ENCODE peak calls at places on chromosomes 12 and 14, in six cellular contexts. One of them, this sample, is unnamed.

GRCh38 chr14:23401331-23401730 is 6.7 kb downstream of the MYH6 start:
- DNase-seq in Daoy: no peak
- DNase-seq in GM18507: no peak
- DNase-seq in GM10248: no peak
- DNase-seq in cardiac fibroblast: no peak
- DNase-seq in stimulated activated CD4-positive, alpha-beta T cell treated with anti-CD3 and anti-CD28 coated beads, Interleukin-2, amount 100 ng/mL, for 48 hours: no peak
- DNase-seq in this sample: no peak

GRCh38 chr14:42214981-42215491 is 608.4 kb downstream of the LRFN5 start:
- DNase-seq in Daoy: peak; percentile 94
- DNase-seq in GM18507: no peak
- DNase-seq in GM10248: no peak
- DNase-seq in cardiac fibroblast: peak; percentile 90
- DNase-seq in stimulated activated CD4-positive, alpha-beta T cell treated with anti-CD3 and anti-CD28 coated beads, Interleukin-2, amount 100 ng/mL, for 48 hours: no peak
- DNase-seq in this sample: peak; percentile 60

GRCh38 chr12:104011265-104011664 is 38.7 kb downstream of the GLT8D2 start:
- DNase-seq in Daoy: peak; percentile 88
- DNase-seq in GM18507: no peak
- DNase-seq in GM10248: no peak
- DNase-seq in cardiac fibroblast: peak; percentile 97
- DNase-seq in stimulated activated CD4-positive, alpha-beta T cell treated with anti-CD3 and anti-CD28 coated beads, Interleukin-2, amount 100 ng/mL, for 48 hours: no peak
- DNase-seq in this sample: peak; percentile 67

GRCh38 chr12:59041241-59042121 is 121.2 kb upstream of the LRIG3 start:
- DNase-seq in Daoy: peak; percentile 87
- DNase-seq in GM18507: no peak
- DNase-seq in GM10248: no peak
- DNase-seq in cardiac fibroblast: peak; percentile 96
- DNase-seq in stimulated activated CD4-positive, alpha-beta T cell treated with anti-CD3 and anti-CD28 coated beads, Interleukin-2, amount 100 ng/mL, for 48 hours: no peak
- DNase-seq in this sample: peak; percentile 93

GRCh38 chr12:54239568-54239967 is 40.4 kb downstream of the CBX5 start:
- DNase-seq in Daoy: no peak
- DNase-seq in GM18507: no peak
- DNase-seq in GM10248: no peak
- DNase-seq in cardiac fibroblast: no peak
- DNase-seq in stimulated activated CD4-positive, alpha-beta T cell treated with anti-CD3 and anti-CD28 coated beads, Interleukin-2, amount 100 ng/mL, for 48 hours: no peak
- DNase-seq in this sample: no peak

GRCh38 chr12:93163260-93164036 is 214.3 kb upstream of the NUDT4 start:
- DNase-seq in Daoy: no peak
- DNase-seq in GM18507: no peak
- DNase-seq in GM10248: no peak
- DNase-seq in cardiac fibroblast: peak; percentile 72
- DNase-seq in stimulated activated CD4-positive, alpha-beta T cell treated with anti-CD3 and anti-CD28 coated beads, Interleukin-2, amount 100 ng/mL, for 48 hours: no peak
- DNase-seq in this sample: no peak

GRCh38 chr12:132084681-132085635 is 59.2 kb downstream of the DDX51 start:
- DNase-seq in Daoy: peak; percentile 57
- DNase-seq in GM18507: peak; percentile 50
- DNase-seq in GM10248: peak; percentile 79
- DNase-seq in cardiac fibroblast: peak; percentile 52
- DNase-seq in stimulated activated CD4-positive, alpha-beta T cell treated with anti-CD3 and anti-CD28 coated beads, Interleukin-2, amount 100 ng/mL, for 48 hours: peak; percentile 26
- DNase-seq in this sample: peak; percentile 89

GRCh38 chr12:85191-85666 is 18.7 kb downstream of the IQSEC3 start:
- DNase-seq in Daoy: no peak
- DNase-seq in GM18507: no peak
- DNase-seq in GM10248: no peak
- DNase-seq in cardiac fibroblast: no peak
- DNase-seq in stimulated activated CD4-positive, alpha-beta T cell treated with anti-CD3 and anti-CD28 coated beads, Interleukin-2, amount 100 ng/mL, for 48 hours: no peak
- DNase-seq in this sample: no peak

GRCh38 chr12:88743946-88744685 is 163.8 kb upstream of the KITLG start:
- DNase-seq in Daoy: no peak
- DNase-seq in GM18507: no peak
- DNase-seq in GM10248: no peak
- DNase-seq in cardiac fibroblast: peak; percentile 6
- DNase-seq in stimulated activated CD4-positive, alpha-beta T cell treated with anti-CD3 and anti-CD28 coated beads, Interleukin-2, amount 100 ng/mL, for 48 hours: no peak
- DNase-seq in this sample: peak; percentile 62

GRCh38 chr14:99612065-99612736 is 8.2 kb upstream of the CCDC85C start:
- DNase-seq in Daoy: no peak
- DNase-seq in GM18507: no peak
- DNase-seq in GM10248: no peak
- DNase-seq in cardiac fibroblast: no peak
- DNase-seq in stimulated activated CD4-positive, alpha-beta T cell treated with anti-CD3 and anti-CD28 coated beads, Interleukin-2, amount 100 ng/mL, for 48 hours: no peak
- DNase-seq in this sample: no peak

GRCh38 chr14:23215421-23215820 is 22.3 kb upstream of the RNF212B start:
- DNase-seq in Daoy: no peak
- DNase-seq in GM18507: no peak
- DNase-seq in GM10248: no peak
- DNase-seq in cardiac fibroblast: no peak
- DNase-seq in stimulated activated CD4-positive, alpha-beta T cell treated with anti-CD3 and anti-CD28 coated beads, Interleukin-2, amount 100 ng/mL, for 48 hours: no peak
- DNase-seq in this sample: no peak

GRCh38 chr14:104872469-104873341 is 7.6 kb downstream of the CEP170B start:
- DNase-seq in Daoy: peak; percentile 64
- DNase-seq in GM18507: no peak
- DNase-seq in GM10248: no peak
- DNase-seq in cardiac fibroblast: peak; percentile 22
- DNase-seq in stimulated activated CD4-positive, alpha-beta T cell treated with anti-CD3 and anti-CD28 coated beads, Interleukin-2, amount 100 ng/mL, for 48 hours: no peak
- DNase-seq in this sample: peak; percentile 63

GRCh38 chr14:85317491-85318021 is 212.4 kb upstream of the FLRT2 start:
- DNase-seq in Daoy: no peak
- DNase-seq in GM18507: no peak
- DNase-seq in GM10248: no peak
- DNase-seq in cardiac fibroblast: no peak
- DNase-seq in stimulated activated CD4-positive, alpha-beta T cell treated with anti-CD3 and anti-CD28 coated beads, Interleukin-2, amount 100 ng/mL, for 48 hours: no peak
- DNase-seq in this sample: no peak

GRCh38 chr12:126967152-126967551 is 1299.8 kb upstream of the TMEM132C start:
- DNase-seq in Daoy: no peak
- DNase-seq in GM18507: no peak
- DNase-seq in GM10248: no peak
- DNase-seq in cardiac fibroblast: no peak
- DNase-seq in stimulated activated CD4-positive, alpha-beta T cell treated with anti-CD3 and anti-CD28 coated beads, Interleukin-2, amount 100 ng/mL, for 48 hours: no peak
- DNase-seq in this sample: no peak

GRCh38 chr12:98709022-98709421 is 63.9 kb downstream of the APAF1 start:
- DNase-seq in Daoy: no peak
- DNase-seq in GM18507: no peak
- DNase-seq in GM10248: no peak
- DNase-seq in cardiac fibroblast: no peak
- DNase-seq in stimulated activated CD4-positive, alpha-beta T cell treated with anti-CD3 and anti-CD28 coated beads, Interleukin-2, amount 100 ng/mL, for 48 hours: no peak
- DNase-seq in this sample: no peak

GRCh38 chr14:69574266-69574953 is at the start of gene CCDC177:
- DNase-seq in Daoy: peak; percentile 75
- DNase-seq in GM18507: peak; percentile 62
- DNase-seq in GM10248: peak; percentile 83
- DNase-seq in cardiac fibroblast: peak; percentile 64
- DNase-seq in stimulated activated CD4-positive, alpha-beta T cell treated with anti-CD3 and anti-CD28 coated beads, Interleukin-2, amount 100 ng/mL, for 48 hours: peak; percentile 75
- DNase-seq in this sample: peak; percentile 39

GRCh38 chr12:68808388-68809189 is 612 bp downstream of the MDM2 start:
- DNase-seq in Daoy: peak; percentile 87
- DNase-seq in GM18507: peak; percentile 56
- DNase-seq in GM10248: peak; percentile 82
- DNase-seq in cardiac fibroblast: peak; percentile 96
- DNase-seq in stimulated activated CD4-positive, alpha-beta T cell treated with anti-CD3 and anti-CD28 coated beads, Interleukin-2, amount 100 ng/mL, for 48 hours: peak; percentile 58
- DNase-seq in this sample: peak; percentile 93

GRCh38 chr14:63435838-63436237 is 107.3 kb downstream of the PPP2R5E start:
- DNase-seq in Daoy: no peak
- DNase-seq in GM18507: no peak
- DNase-seq in GM10248: no peak
- DNase-seq in cardiac fibroblast: peak; percentile 73
- DNase-seq in stimulated activated CD4-positive, alpha-beta T cell treated with anti-CD3 and anti-CD28 coated beads, Interleukin-2, amount 100 ng/mL, for 48 hours: no peak
- DNase-seq in this sample: peak; percentile 91

GRCh38 chr12:124758266-124759200 is 105.1 kb downstream of the SCARB1 start:
- DNase-seq in Daoy: no peak
- DNase-seq in GM18507: no peak
- DNase-seq in GM10248: no peak
- DNase-seq in cardiac fibroblast: no peak
- DNase-seq in stimulated activated CD4-positive, alpha-beta T cell treated with anti-CD3 and anti-CD28 coated beads, Interleukin-2, amount 100 ng/mL, for 48 hours: no peak
- DNase-seq in this sample: no peak

GRCh38 chr12:48779869-48780268 is 9.0 kb downstream of the ADCY6 start:
- DNase-seq in Daoy: peak; percentile 41
- DNase-seq in GM18507: no peak
- DNase-seq in GM10248: no peak
- DNase-seq in cardiac fibroblast: peak; percentile 81
- DNase-seq in stimulated activated CD4-positive, alpha-beta T cell treated with anti-CD3 and anti-CD28 coated beads, Interleukin-2, amount 100 ng/mL, for 48 hours: no peak
- DNase-seq in this sample: peak; percentile 60

GRCh38 chr14:65373011-65373670 is 39.4 kb upstream of the FUT8 start:
- DNase-seq in Daoy: no peak
- DNase-seq in GM18507: no peak
- DNase-seq in GM10248: no peak
- DNase-seq in cardiac fibroblast: no peak
- DNase-seq in stimulated activated CD4-positive, alpha-beta T cell treated with anti-CD3 and anti-CD28 coated beads, Interleukin-2, amount 100 ng/mL, for 48 hours: no peak
- DNase-seq in this sample: no peak

GRCh38 chr14:23441076-23441475 is 5.6 kb upstream of the MYH7 start:
- DNase-seq in Daoy: peak; percentile 27
- DNase-seq in GM18507: no peak
- DNase-seq in GM10248: no peak
- DNase-seq in cardiac fibroblast: peak; percentile 22
- DNase-seq in stimulated activated CD4-positive, alpha-beta T cell treated with anti-CD3 and anti-CD28 coated beads, Interleukin-2, amount 100 ng/mL, for 48 hours: no peak
- DNase-seq in this sample: no peak

GRCh38 chr12:70221626-70222025 is 21.6 kb upstream of the CNOT2 start:
- DNase-seq in Daoy: no peak
- DNase-seq in GM18507: no peak
- DNase-seq in GM10248: no peak
- DNase-seq in cardiac fibroblast: no peak
- DNase-seq in stimulated activated CD4-positive, alpha-beta T cell treated with anti-CD3 and anti-CD28 coated beads, Interleukin-2, amount 100 ng/mL, for 48 hours: no peak
- DNase-seq in this sample: no peak

GRCh38 chr12:39905152-39905551 is 200.7 kb downstream of the SLC2A13 start:
- DNase-seq in Daoy: no peak
- DNase-seq in GM18507: no peak
- DNase-seq in GM10248: no peak
- DNase-seq in cardiac fibroblast: peak; percentile 39
- DNase-seq in stimulated activated CD4-positive, alpha-beta T cell treated with anti-CD3 and anti-CD28 coated beads, Interleukin-2, amount 100 ng/mL, for 48 hours: no peak
- DNase-seq in this sample: peak; percentile 61

GRCh38 chr12:76529226-76529918 is 30.2 kb downstream of the OSBPL8 start:
- DNase-seq in Daoy: no peak
- DNase-seq in GM18507: no peak
- DNase-seq in GM10248: no peak
- DNase-seq in cardiac fibroblast: peak; percentile 19
- DNase-seq in stimulated activated CD4-positive, alpha-beta T cell treated with anti-CD3 and anti-CD28 coated beads, Interleukin-2, amount 100 ng/mL, for 48 hours: no peak
- DNase-seq in this sample: peak; percentile 47

GRCh38 chr14:96162741-96163140 is 41.9 kb upstream of the BDKRB2 start:
- DNase-seq in Daoy: peak; percentile 91
- DNase-seq in GM18507: no peak
- DNase-seq in GM10248: no peak
- DNase-seq in cardiac fibroblast: peak; percentile 34
- DNase-seq in stimulated activated CD4-positive, alpha-beta T cell treated with anti-CD3 and anti-CD28 coated beads, Interleukin-2, amount 100 ng/mL, for 48 hours: no peak
- DNase-seq in this sample: no peak

GRCh38 chr14:77557391-77557790 is 58.8 kb upstream of the ISM2 start:
- DNase-seq in Daoy: no peak
- DNase-seq in GM18507: no peak
- DNase-seq in GM10248: no peak
- DNase-seq in cardiac fibroblast: no peak
- DNase-seq in stimulated activated CD4-positive, alpha-beta T cell treated with anti-CD3 and anti-CD28 coated beads, Interleukin-2, amount 100 ng/mL, for 48 hours: no peak
- DNase-seq in this sample: no peak

GRCh38 chr12:131164096-131164872 is 210.6 kb downstream of the ADGRD1 start:
- DNase-seq in Daoy: peak; percentile 99
- DNase-seq in GM18507: no peak
- DNase-seq in GM10248: no peak
- DNase-seq in cardiac fibroblast: no peak
- DNase-seq in stimulated activated CD4-positive, alpha-beta T cell treated with anti-CD3 and anti-CD28 coated beads, Interleukin-2, amount 100 ng/mL, for 48 hours: no peak
- DNase-seq in this sample: no peak

GRCh38 chr12:106586803-106587684 is 4.2 kb downstream of the RFX4 start:
- DNase-seq in Daoy: peak; percentile 42
- DNase-seq in GM18507: no peak
- DNase-seq in GM10248: no peak
- DNase-seq in cardiac fibroblast: no peak
- DNase-seq in stimulated activated CD4-positive, alpha-beta T cell treated with anti-CD3 and anti-CD28 coated beads, Interleukin-2, amount 100 ng/mL, for 48 hours: no peak
- DNase-seq in this sample: no peak

GRCh38 chr12:19338405-19338804 is 100.9 kb upstream of the AEBP2 start:
- DNase-seq in Daoy: peak; percentile 13
- DNase-seq in GM18507: no peak
- DNase-seq in GM10248: no peak
- DNase-seq in cardiac fibroblast: peak; percentile 9
- DNase-seq in stimulated activated CD4-positive, alpha-beta T cell treated with anti-CD3 and anti-CD28 coated beads, Interleukin-2, amount 100 ng/mL, for 48 hours: no peak
- DNase-seq in this sample: no peak

GRCh38 chr14:20460458-20461229 is 590 bp downstream of the PIP4P1 start:
- DNase-seq in Daoy: no peak
- DNase-seq in GM18507: no peak
- DNase-seq in GM10248: no peak
- DNase-seq in cardiac fibroblast: no peak
- DNase-seq in stimulated activated CD4-positive, alpha-beta T cell treated with anti-CD3 and anti-CD28 coated beads, Interleukin-2, amount 100 ng/mL, for 48 hours: no peak
- DNase-seq in this sample: peak; percentile 6

GRCh38 chr14:91413547-91414474 is 3.8 kb downstream of the CCDC88C start:
- DNase-seq in Daoy: no peak
- DNase-seq in GM18507: no peak
- DNase-seq in GM10248: no peak
- DNase-seq in cardiac fibroblast: no peak
- DNase-seq in stimulated activated CD4-positive, alpha-beta T cell treated with anti-CD3 and anti-CD28 coated beads, Interleukin-2, amount 100 ng/mL, for 48 hours: no peak
- DNase-seq in this sample: no peak

GRCh38 chr14:23121401-23121800 is 2.3 kb upstream of the CEBPE start:
- DNase-seq in Daoy: peak; percentile 87
- DNase-seq in GM18507: peak; percentile 30
- DNase-seq in GM10248: peak; percentile 55
- DNase-seq in cardiac fibroblast: peak; percentile 44
- DNase-seq in stimulated activated CD4-positive, alpha-beta T cell treated with anti-CD3 and anti-CD28 coated beads, Interleukin-2, amount 100 ng/mL, for 48 hours: no peak
- DNase-seq in this sample: peak; percentile 87

GRCh38 chr12:103805961-103806360 is 35.1 kb downstream of the NT5DC3 start:
- DNase-seq in Daoy: no peak
- DNase-seq in GM18507: no peak
- DNase-seq in GM10248: no peak
- DNase-seq in cardiac fibroblast: no peak
- DNase-seq in stimulated activated CD4-positive, alpha-beta T cell treated with anti-CD3 and anti-CD28 coated beads, Interleukin-2, amount 100 ng/mL, for 48 hours: no peak
- DNase-seq in this sample: no peak

GRCh38 chr12:120971299-120972180 is 6.8 kb upstream of the HNF1A start:
- DNase-seq in Daoy: peak; percentile 55
- DNase-seq in GM18507: peak; percentile 60
- DNase-seq in GM10248: peak; percentile 80
- DNase-seq in cardiac fibroblast: peak; percentile 72
- DNase-seq in stimulated activated CD4-positive, alpha-beta T cell treated with anti-CD3 and anti-CD28 coated beads, Interleukin-2, amount 100 ng/mL, for 48 hours: peak; percentile 13
- DNase-seq in this sample: peak; percentile 67

GRCh38 chr14:42193426-42193766 is 586.7 kb downstream of the LRFN5 start:
- DNase-seq in Daoy: no peak
- DNase-seq in GM18507: no peak
- DNase-seq in GM10248: no peak
- DNase-seq in cardiac fibroblast: no peak
- DNase-seq in stimulated activated CD4-positive, alpha-beta T cell treated with anti-CD3 and anti-CD28 coated beads, Interleukin-2, amount 100 ng/mL, for 48 hours: no peak
- DNase-seq in this sample: no peak

GRCh38 chr14:95318399-95318834 is 1.3 kb downstream of the CLMN start:
- DNase-seq in Daoy: no peak
- DNase-seq in GM18507: no peak
- DNase-seq in GM10248: no peak
- DNase-seq in cardiac fibroblast: no peak
- DNase-seq in stimulated activated CD4-positive, alpha-beta T cell treated with anti-CD3 and anti-CD28 coated beads, Interleukin-2, amount 100 ng/mL, for 48 hours: no peak
- DNase-seq in this sample: no peak

This sample was measured in fibroblast of villous mesenchyme.